ENCODE peak calls at places on chromosomes 4 and X, in four cellular contexts. K is BE2C, J is dorsolateral prefrontal cortex, E is endothelial cell of umbilical vein. S is an unnamed sample.
A peak's percentile ranks its signal among the peaks of the same experiment; 100 is the strongest.

GRCh38 chrX:131802836-131803626 is 220.1 kb upstream of the STK26 start:
- DNase-seq in K (peak; percentile 21), J (peak; percentile 62), E (peak; percentile 1), S (no peak)

GRCh38 chr4:173528378-173529321 is 1.4 kb downstream of the HAND2 start:
- DNase-seq in K (peak; percentile 73), J (no peak), E (no peak), S (no peak)

GRCh38 chrX:20438871-20439526 is 172.3 kb upstream of the RPS6KA3 start:
- DNase-seq in K (peak; percentile 11), J (no peak), E (no peak), S (no peak)

GRCh38 chrX:105134273-105134672 is 86.2 kb downstream of the TEX13A start:
- DNase-seq in K (no peak), J (no peak), E (no peak), S (no peak)

GRCh38 chrX:20388594-20388993 is 121.9 kb upstream of the RPS6KA3 start:
- DNase-seq in K (no peak), J (no peak), E (no peak), S (no peak)

GRCh38 chr4:113116414-113117345 is 67.2 kb downstream of the ANK2 start:
- DNase-seq in K (peak; percentile 33), J (peak; percentile 67), E (no peak), S (no peak)

GRCh38 chr4:61994036-61994435 is 793.9 kb downstream of the ADGRL3 start:
- DNase-seq in K (no peak), J (no peak), E (no peak), S (no peak)

GRCh38 chr4:125187621-125188176 is 127.1 kb upstream of the FAT4 start:
- DNase-seq in K (peak; percentile 14), J (no peak), E (peak; percentile 67), S (no peak)

GRCh38 chr4:76449824-76450223 is 14.8 kb downstream of the SHROOM3 start:
- DNase-seq in K (no peak), J (no peak), E (no peak), S (no peak)

GRCh38 chr4:153428816-153429592 is 37.2 kb upstream of the TMEM131L start:
- DNase-seq in K (no peak), J (no peak), E (no peak), S (no peak)

GRCh38 chr4:70722199-70722791 is 531 bp downstream of the RUFY3 start:
- DNase-seq in K (peak; percentile 66), J (peak; percentile 64), E (no peak), S (no peak)

GRCh38 chr4:13918110-13918509 is 290.6 kb upstream of the BOD1L1 start:
- DNase-seq in K (no peak), J (peak; percentile 45), E (no peak), S (peak; percentile 95)

GRCh38 chr4:127103723-127104122 is 529.0 kb upstream of the INTU start:
- DNase-seq in K (no peak), J (no peak), E (no peak), S (no peak)

GRCh38 chrX:139882299-139882698 is 50.6 kb downstream of the ATP11C start:
- DNase-seq in K (no peak), J (no peak), E (no peak), S (no peak)

GRCh38 chrX:139883984-139884383 is 48.9 kb downstream of the ATP11C start:
- DNase-seq in K (no peak), J (no peak), E (no peak), S (no peak)

GRCh38 chrX:139877710-139878414 is 55.0 kb downstream of the ATP11C start:
- DNase-seq in K (no peak), J (no peak), E (no peak), S (no peak)

GRCh38 chrX:139881572-139881971 is 51.3 kb downstream of the ATP11C start:
- DNase-seq in K (no peak), J (no peak), E (peak; percentile 85), S (no peak)

DNA sequence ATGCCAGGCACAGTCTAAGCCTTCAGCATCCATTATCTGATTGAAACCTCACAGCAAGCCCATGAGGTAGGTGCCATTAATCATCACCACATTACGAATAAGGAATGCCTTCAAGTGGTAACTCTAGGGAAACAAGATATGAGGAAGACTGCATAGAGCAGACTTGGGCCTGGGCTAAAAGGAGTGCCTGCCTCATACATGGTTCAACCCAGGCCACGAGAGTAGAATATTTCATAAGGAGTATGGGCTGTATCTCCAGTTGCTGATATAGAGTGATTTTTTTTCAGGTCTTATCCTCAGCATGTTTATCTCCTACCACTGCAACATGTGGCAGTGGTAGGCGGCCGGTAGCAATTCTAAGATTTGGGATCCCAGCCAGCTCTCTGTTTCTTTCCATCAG is 51.7 kb downstream of the ATP11C start:
- DNase-seq in K (peak; percentile 4), J (no peak), E (no peak), S (no peak)
- H3K4me3 ChIP-seq in K (no peak overlapping the region), J (no peak overlapping the region), E (no peak overlapping the region), S (no peak overlapping the region)

GRCh38 chr4:109301691-109302365 is 630 bp downstream of the COL25A1 start:
- DNase-seq in K (no peak), J (no peak), E (no peak), S (no peak)
- H3K4me3 ChIP-seq in K (peak overlapping the region; percentile 52), J (peak overlapping the region; percentile 71), E (peak overlapping the region; percentile 38), S (peak overlapping the region; percentile 52)

GRCh38 chr4:81021995-81022394 is 8.5 kb upstream of the BMP3 start:
- DNase-seq in K (no peak), J (no peak), E (no peak), S (no peak)
- H3K4me3 ChIP-seq in K (no peak overlapping the region), J (no peak overlapping the region), E (no peak overlapping the region), S (no peak overlapping the region)

GRCh38 chr4:88823058-88823919 is 125.7 kb upstream of the NAP1L5 start:
- DNase-seq in K (peak; percentile 49), J (peak; percentile 81), E (peak; percentile 92), S (peak; percentile 74)
- H3K4me3 ChIP-seq in K (peak overlapping the region; percentile 58), J (peak overlapping the region; percentile 59), E (peak overlapping the region; percentile 39), S (peak overlapping the region; percentile 72)

DNA sequence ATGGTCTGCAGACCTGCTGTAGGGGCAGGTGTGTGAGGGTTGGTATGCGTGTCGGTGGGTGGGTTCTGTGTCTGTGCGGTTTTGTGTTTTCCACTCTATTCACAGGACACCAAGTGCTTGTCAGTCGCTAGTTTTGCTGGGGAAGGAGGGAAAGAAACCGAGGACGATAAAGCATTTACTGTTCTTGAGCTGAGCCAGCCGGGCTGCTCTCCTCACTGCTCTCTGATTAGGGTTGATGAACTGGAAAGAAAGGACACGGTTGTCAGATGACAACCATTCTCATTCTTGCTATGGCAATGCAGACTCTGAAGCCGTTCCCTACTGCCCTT is 808 bp downstream of the EGFL6 start:
- DNase-seq in K (no peak), J (no peak), E (no peak), S (no peak)
- H3K4me3 ChIP-seq in K (no peak overlapping the region), J (no peak overlapping the region), E (no peak overlapping the region), S (no peak overlapping the region)

GRCh38 chr4:183758735-183759447 is 99.8 kb downstream of the TRAPPC11 start:
- DNase-seq in K (no peak), J (no peak), E (no peak), S (no peak)
- H3K4me3 ChIP-seq in K (no peak overlapping the region), J (no peak overlapping the region), E (no peak overlapping the region), S (no peak overlapping the region)

DNA sequence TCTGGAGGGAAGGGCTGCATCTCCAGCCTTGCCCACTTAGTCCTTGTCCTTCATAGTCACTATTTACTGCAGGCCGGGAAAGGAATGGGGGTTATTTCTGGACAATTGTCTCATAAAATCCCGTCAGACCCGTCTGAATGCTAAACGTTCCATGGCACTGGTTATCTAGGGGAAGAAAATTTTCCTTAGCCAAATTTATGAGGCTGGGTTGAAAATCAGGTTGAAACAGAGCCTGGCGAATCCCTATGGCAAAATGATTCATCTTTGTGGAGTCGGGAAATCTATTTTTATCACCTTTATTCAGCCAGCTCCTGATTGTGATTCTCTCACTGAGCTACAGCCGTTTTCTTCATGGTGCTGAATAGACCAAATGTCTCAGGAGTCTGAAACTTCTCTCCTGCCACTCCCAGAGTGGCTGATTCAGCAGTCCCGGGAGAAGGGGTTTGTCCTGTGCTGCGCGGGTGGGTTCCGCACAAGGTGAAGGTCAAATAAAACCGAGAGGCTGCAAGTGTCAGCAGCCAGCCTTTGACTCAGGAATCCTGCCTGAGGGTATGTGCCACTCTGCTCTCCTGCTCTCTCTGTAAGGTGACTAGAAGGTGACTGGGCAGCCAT is 1.0 kb downstream of the LIMCH1 start:
- DNase-seq in K (no peak), J (no peak), E (peak; percentile 50), S (no peak)
- H3K4me3 ChIP-seq in K (no peak overlapping the region), J (peak overlapping the region; percentile 7), E (no peak overlapping the region), S (no peak overlapping the region)

S was measured in epithelial cell of proximal tubule.